ENCODE peak calls at places on chromosomes 4 and X, in six cellular contexts. M is A549, W is IMR-90, B is HEK293T, U is GM12878, K is HepG2. I is an unnamed sample.

GRCh38 chr4:23945521-23946017 is 55.7 kb upstream of the PPARGC1A start:
- DNase-seq in M (no peak), W (peak), B (no peak), U (no peak), K (peak), I (no peak)

GRCh38 chrX:71514367-71515038 is 18.4 kb upstream of the OGT start:
- DNase-seq in M (no peak), W (no peak), B (no peak), U (peak), K (no peak), I (no peak)

GRCh38 chrX:68710870-68711576 is 63.6 kb downstream of the STARD8 start:
- DNase-seq in M (peak), W (peak), B (peak), U (no peak), K (peak), I (peak)

GRCh38 chr4:75727073-75727472 is 2.7 kb downstream of the USO1 start:
- DNase-seq in M (no peak), W (peak), B (no peak), U (no peak), K (no peak), I (no peak)

GRCh38 chrX:40095588-40096394 is 2.0 kb downstream of the BCOR start:
- DNase-seq in M (no peak), W (no peak), B (no peak), U (no peak), K (no peak), I (no peak)

GRCh38 chr4:56371426-56372220 is 15.7 kb downstream of the AASDH start:
- DNase-seq in M (no peak), W (no peak), B (no peak), U (no peak), K (no peak), I (no peak)

GRCh38 chr4:89489338-89489771 is 181.8 kb upstream of the GPRIN3 start:
- DNase-seq in M (no peak), W (no peak), B (no peak), U (no peak), K (no peak), I (peak)

GRCh38 chr4:3296651-3297050 is 3.8 kb downstream of the RGS12 start:
- DNase-seq in M (no peak), W (no peak), B (no peak), U (no peak), K (no peak), I (no peak)

GRCh38 chrX:39910651-39911050 is 187.1 kb downstream of the BCOR start:
- DNase-seq in M (no peak), W (no peak), B (no peak), U (no peak), K (no peak), I (no peak)

GRCh38 chr4:47349323-47349722 is 114.2 kb downstream of the COMMD8 start:
- DNase-seq in M (no peak), W (peak), B (no peak), U (no peak), K (no peak), I (no peak)

GRCh38 chr4:94925764-94926347 is 168.1 kb downstream of the BMPR1B start:
- DNase-seq in M (no peak), W (no peak), B (no peak), U (no peak), K (no peak), I (no peak)

GRCh38 chr4:7423801-7424552 is 10.8 kb downstream of the PSAPL1 start:
- DNase-seq in M (no peak), W (no peak), B (no peak), U (no peak), K (no peak), I (no peak)

GRCh38 chr4:4860803-4861591 is 1.5 kb downstream of the MSX1 start:
- DNase-seq in M (no peak), W (peak), B (peak), U (no peak), K (peak), I (no peak)

GRCh38 chrX:19303216-19303880 is 40.4 kb upstream of the PDHA1 start:
- DNase-seq in M (peak), W (peak), B (no peak), U (no peak), K (no peak), I (no peak)

GRCh38 chr4:34157546-34157945 is 2086.8 kb downstream of the ARAP2 start:
- DNase-seq in M (no peak), W (peak), B (no peak), U (no peak), K (no peak), I (no peak)

GRCh38 chr4:73593631-73594241 is 26.5 kb downstream of the RASSF6 start:
- DNase-seq in M (peak), W (peak), B (no peak), U (no peak), K (peak), I (no peak)

GRCh38 chr4:149993030-149993429 is 85.2 kb upstream of the DCLK2 start:
- DNase-seq in M (no peak), W (peak), B (no peak), U (no peak), K (no peak), I (no peak)

GRCh38 chr4:167100120-167100519 is 134.2 kb downstream of the SPOCK3 start:
- DNase-seq in M (peak), W (no peak), B (no peak), U (peak), K (peak), I (no peak)

GRCh38 chrX:2894885-2895292 is 34.2 kb downstream of the ARSD start:
- DNase-seq in M (peak), W (peak), B (peak), U (no peak), K (peak), I (no peak)

GRCh38 chr4:101989551-101989950 is 199.0 kb downstream of the BANK1 start:
- DNase-seq in M (no peak), W (no peak), B (no peak), U (no peak), K (no peak), I (no peak)

GRCh38 chrX:67780694-67781109 is 236.9 kb downstream of the AR start:
- DNase-seq in M (peak), W (peak), B (no peak), U (no peak), K (no peak), I (no peak)

GRCh38 chrX:129648514-129649267 is 6.1 kb downstream of the APLN start:
- DNase-seq in M (no peak), W (no peak), B (no peak), U (no peak), K (no peak), I (no peak)

GRCh38 chr4:22187203-22187835 is 238.7 kb upstream of the KCNIP4 start:
- DNase-seq in M (no peak), W (no peak), B (no peak), U (no peak), K (no peak), I (no peak)

GRCh38 chrX:81662381-81662780 is 460.5 kb downstream of the SH3BGRL start:
- DNase-seq in M (no peak), W (no peak), B (no peak), U (no peak), K (no peak), I (no peak)

GRCh38 chr4:94722748-94723147 is 35.0 kb upstream of the BMPR1B start:
- DNase-seq in M (peak), W (no peak), B (no peak), U (no peak), K (no peak), I (no peak)

GRCh38 chr4:72489267-72489666 is 79.8 kb downstream of the ADAMTS3 start:
- DNase-seq in M (peak), W (peak), B (no peak), U (no peak), K (no peak), I (no peak)
- TF ChIP-seq BHLHE40 in M (no peak), W (no peak), B (no peak), U (no peak), K (no peak), I (no peak)

GRCh38 chr4:45550766-45551366 is 573.0 kb downstream of the GABRG1 start:
- DNase-seq in M (no peak), W (no peak), B (no peak), U (no peak), K (no peak), I (no peak)

DNA sequence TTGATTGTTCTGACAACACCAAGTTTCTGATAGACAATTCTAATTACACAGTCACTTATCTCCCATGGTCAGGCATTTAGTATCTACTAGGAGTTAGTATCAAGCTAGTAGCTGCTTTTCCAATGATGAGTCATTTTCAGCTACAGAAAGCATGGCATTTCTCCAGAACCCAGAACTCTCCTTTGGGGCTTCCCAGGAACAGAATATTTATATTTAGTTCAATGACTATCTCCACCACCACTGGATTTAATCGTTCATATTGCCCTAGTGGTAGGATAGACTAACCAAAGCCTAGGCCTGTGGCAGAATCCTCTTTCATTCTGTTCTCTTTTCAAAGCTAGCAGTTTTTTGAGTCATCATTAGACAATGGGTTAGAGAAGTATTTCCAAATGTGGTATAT is 569.4 kb downstream of the GABRG1 start:
- DNase-seq in M (no peak), W (no peak), B (no peak), U (no peak), K (no peak), I (no peak)
- TF ChIP-seq BHLHE40 in M (no peak), W (no peak), B (no peak), U (no peak), K (no peak), I (no peak)

DNA sequence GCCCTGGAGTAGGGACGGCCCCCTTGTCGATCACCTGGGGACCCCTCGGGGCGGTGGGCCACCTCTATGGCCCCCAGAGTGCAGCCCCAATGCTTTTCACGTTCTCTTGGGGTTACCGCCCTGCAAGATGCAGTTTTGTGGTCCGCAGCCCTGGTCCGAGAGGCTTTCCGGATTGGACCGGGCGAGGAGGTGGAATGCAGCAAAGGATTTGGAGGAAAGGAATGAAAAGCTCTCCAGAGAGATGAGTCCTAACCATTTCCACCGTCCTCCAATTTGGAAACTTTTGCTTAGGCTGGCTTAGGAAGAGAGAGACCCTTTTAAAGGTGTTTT is 601 bp downstream of the SLC25A43 start:
- DNase-seq in M (no peak), W (no peak), B (no peak), U (no peak), K (no peak), I (no peak)
- TF ChIP-seq BHLHE40 in M (no peak), W (no peak), B (no peak), U (no peak), K (no peak), I (no peak)

GRCh38 chrX:74107666-74108065 is 196.3 kb upstream of the ZCCHC13 start:
- DNase-seq in M (no peak), W (no peak), B (no peak), U (no peak), K (no peak), I (no peak)

DNA sequence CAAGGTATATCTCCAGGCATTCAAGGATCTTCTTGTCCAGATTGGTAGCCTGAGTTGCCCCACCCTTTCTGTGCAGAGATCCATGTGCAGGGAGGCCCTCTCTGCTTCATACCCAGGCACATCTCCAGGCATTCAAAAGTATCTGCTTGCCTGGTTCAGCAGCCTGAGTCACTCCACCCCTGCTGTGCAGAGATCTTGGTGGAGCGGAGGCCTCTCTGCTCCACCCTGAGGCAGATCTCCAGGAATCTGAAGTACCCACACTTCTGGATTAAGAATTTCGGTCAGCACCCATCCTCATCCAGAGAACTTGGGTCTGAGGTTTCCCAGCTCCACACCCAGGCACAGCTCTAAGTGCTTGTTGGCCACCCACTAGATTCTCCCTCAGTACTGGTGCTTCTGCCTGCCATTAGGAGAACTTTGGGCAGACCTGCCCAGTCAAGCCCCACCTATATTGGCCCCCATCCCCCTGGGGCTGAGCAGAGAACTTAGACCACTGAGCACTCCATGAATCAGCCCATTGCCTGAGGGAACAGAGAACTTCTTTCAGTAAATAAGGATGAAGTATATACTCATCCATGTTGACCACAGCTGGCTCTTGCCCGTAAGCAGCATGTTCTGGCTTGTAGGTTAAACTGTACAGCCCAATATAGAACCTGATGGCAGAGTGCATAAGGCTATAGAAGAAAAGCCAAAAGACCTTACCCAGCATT is 199.5 kb upstream of the ZCCHC13 start:
- DNase-seq in M (no peak), W (peak), B (no peak), U (no peak), K (no peak), I (no peak)
- TF ChIP-seq BHLHE40 in M (no peak), W (no peak), B (no peak), U (no peak), K (no peak), I (no peak)